ENCODE peak calls at places on chromosomes 1 and 21, in seven cellular contexts. P is H1, W is GM12878, R is GM12892, A is GM12891, V is SK-N-SH, T is HepG2. F is an unnamed sample.

GRCh38 chr1:29453502-29454240 is 217.3 kb downstream of the PTPRU start:
- DNase-seq in P (peak), W (no peak), R (peak), A (peak), V (peak), T (peak), F (peak)

GRCh38 chr1:53342735-53343470 is 15.0 kb upstream of the LRP8 start:
- DNase-seq in P (no peak), W (no peak), R (no peak), A (no peak), V (no peak), T (no peak), F (no peak)

GRCh38 chr1:39613250-39613649 is 26.2 kb downstream of the HEYL start:
- DNase-seq in P (no peak), W (no peak), R (no peak), A (no peak), V (no peak), T (no peak), F (no peak)

GRCh38 chr1:184052194-184052559 is 647 bp downstream of the TSEN15 start:
- DNase-seq in P (no peak), W (no peak), R (no peak), A (no peak), V (no peak), T (no peak), F (no peak)

GRCh38 chr1:203660931-203661484 is 34.4 kb downstream of the ATP2B4 start:
- DNase-seq in P (no peak), W (no peak), R (no peak), A (no peak), V (no peak), T (no peak), F (no peak)

GRCh38 chr1:18539171-18539570 is 58.4 kb downstream of the KLHDC7A start:
- DNase-seq in P (no peak), W (no peak), R (no peak), A (no peak), V (no peak), T (no peak), F (no peak)

GRCh38 chr1:145978477-145978859 is 14.0 kb downstream of the POLR3GL start:
- DNase-seq in P (no peak), W (no peak), R (no peak), A (no peak), V (no peak), T (no peak), F (no peak)

GRCh38 chr1:203035111-203036000 is 9.1 kb downstream of the PPFIA4 start:
- DNase-seq in P (no peak), W (no peak), R (no peak), A (peak), V (no peak), T (no peak), F (no peak)

GRCh38 chr1:31105646-31106045 is 40.1 kb upstream of the PUM1 start:
- DNase-seq in P (no peak), W (no peak), R (no peak), A (no peak), V (no peak), T (no peak), F (no peak)

GRCh38 chr1:66728021-66728420 is 24.2 kb upstream of the DYNLT5 start:
- DNase-seq in P (no peak), W (no peak), R (no peak), A (no peak), V (no peak), T (no peak), F (no peak)

DNA sequence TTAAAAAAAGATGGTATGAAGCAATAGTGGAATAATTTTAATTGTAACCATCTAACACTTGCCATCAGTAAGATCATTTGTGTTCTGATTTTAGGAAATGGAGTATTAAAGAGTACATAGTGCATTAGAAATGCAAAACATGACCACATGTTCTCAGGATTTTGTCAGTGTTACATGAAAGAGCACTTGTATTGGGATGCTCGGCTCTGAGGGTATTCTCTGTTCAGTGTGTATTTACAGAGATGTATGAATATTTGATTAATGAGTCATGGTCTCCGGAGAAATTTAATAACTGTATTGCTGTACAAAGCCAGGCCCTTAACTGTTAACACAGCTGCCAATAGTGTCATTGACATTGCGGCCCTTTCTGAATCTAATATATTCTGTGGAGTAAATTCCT is 91.7 kb downstream of the ATG4C start:
- DNase-seq in P (no peak), W (no peak), R (no peak), A (no peak), V (no peak), T (no peak), F (no peak)
- TF ChIP-seq TAF1 in P (no peak), W (no peak), R (no peak), A (no peak), V (no peak), T (no peak), F (no peak)

DNA sequence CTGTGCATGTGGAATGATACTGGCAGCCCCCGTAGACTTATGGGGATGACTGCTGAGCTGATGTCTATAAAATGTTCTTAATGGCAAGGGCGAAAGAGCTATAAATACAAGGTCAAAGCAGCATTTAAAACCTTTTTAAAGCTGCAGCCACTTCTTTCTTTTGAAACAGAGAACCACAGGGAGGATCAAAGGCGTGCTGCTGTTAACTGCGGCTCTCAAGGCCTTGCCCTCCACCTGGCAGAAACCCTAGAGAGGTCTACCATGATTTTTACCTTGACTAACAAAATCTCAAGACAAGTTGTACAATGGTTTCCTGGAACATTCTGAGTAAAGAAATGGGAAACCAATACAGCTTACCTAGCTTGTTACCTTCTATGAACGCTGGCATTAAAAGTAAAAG is 89.7 kb downstream of the SLC45A1 start:
- DNase-seq in P (no peak), W (no peak), R (no peak), A (no peak), V (no peak), T (no peak), F (no peak)
- TF ChIP-seq TAF1 in P (no peak), W (no peak), R (no peak), A (no peak), V (no peak), T (no peak), F (no peak)

DNA sequence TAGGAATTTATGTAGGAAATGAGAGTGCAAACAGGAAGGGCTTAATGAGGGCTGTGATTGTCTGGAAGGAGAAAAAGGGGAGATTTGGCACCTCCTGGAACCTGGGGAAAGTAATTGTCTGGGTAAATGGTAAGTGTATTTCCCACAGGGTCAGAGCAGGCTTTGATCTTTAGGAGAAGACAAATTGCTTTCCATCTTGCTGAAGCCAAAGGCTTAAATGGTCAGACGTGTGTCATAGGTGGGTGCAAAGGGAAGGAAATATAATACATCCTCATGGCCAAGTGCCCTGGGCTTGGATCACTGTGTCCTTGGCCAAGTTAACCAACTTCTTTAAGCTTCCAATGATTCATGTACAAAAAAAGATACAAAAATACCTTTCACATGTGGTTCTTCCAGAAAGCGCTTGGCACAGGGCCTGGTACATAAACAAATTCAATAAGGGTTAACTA is 1.3 kb upstream of the DUSP23 start:
- DNase-seq in P (no peak), W (no peak), R (no peak), A (no peak), V (no peak), T (no peak), F (no peak)
- TF ChIP-seq TAF1 in P (no peak), W (no peak), R (no peak), A (no peak), V (no peak), T (no peak), F (no peak)

GRCh38 chr1:46517010-46517600 is 27.5 kb downstream of the DMBX1 start:
- DNase-seq in P (peak), W (no peak), R (no peak), A (no peak), V (no peak), T (no peak), F (peak)
- TF ChIP-seq TAF1 in P (peak), W (no peak), R (no peak), A (no peak), V (no peak), T (no peak), F (no peak)

DNA sequence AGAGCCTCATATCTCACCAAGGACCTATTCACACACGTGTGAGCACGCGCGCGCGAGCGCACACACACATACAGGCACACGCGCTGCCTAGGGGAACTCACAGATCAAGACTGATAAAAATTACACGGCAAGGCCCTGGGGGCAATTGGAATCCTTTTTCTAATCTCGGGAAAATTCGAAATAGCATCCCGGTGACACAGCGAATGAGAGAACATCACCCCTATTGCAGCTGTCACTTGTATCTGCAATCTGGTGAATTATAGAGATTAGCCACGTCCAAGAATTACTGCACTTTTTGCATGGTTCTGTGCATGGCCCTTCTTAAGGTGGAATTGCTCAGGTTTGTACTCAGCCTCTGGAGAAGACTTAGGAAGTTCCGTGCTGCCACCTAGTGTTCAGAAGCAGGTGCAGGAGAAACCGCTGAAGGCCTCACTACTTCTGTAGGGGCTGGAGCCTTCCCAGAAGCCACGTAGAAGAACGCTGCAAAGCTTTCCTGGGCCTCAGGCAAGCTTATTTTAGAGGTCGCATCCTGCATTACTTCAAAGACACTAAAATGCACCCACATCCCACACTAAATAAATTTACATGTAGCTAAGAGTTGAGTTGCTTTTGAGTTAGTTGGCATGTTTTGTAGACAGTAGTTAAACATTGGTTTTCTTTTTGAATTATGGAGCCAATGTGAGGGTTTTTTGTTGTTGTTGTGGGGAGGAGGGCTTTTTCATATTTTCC is 229.2 kb upstream of the CAMK1G start:
- DNase-seq in P (peak), W (no peak), R (peak), A (peak), V (peak), T (peak), F (peak)
- TF ChIP-seq TAF1 in P (no peak), W (no peak), R (no peak), A (no peak), V (no peak), T (no peak), F (no peak)

GRCh38 chr1:1285102-1285571 is 4.9 kb downstream of the SCNN1D start:
- DNase-seq in P (no peak), W (no peak), R (no peak), A (no peak), V (no peak), T (no peak), F (no peak)
- TF ChIP-seq TAF1 in P (no peak), W (no peak), R (no peak), A (no peak), V (no peak), T (no peak), F (no peak)

GRCh38 chr21:38945536-38946245 is 140.0 kb downstream of the ETS2 start:
- DNase-seq in P (peak), W (no peak), R (no peak), A (no peak), V (no peak), T (no peak), F (no peak)
- TF ChIP-seq TAF1 in P (no peak), W (no peak), R (no peak), A (no peak), V (no peak), T (no peak), F (no peak)

GRCh38 chr1:175155936-175156335 is 36.6 kb downstream of the KIAA0040 start:
- DNase-seq in P (no peak), W (no peak), R (no peak), A (no peak), V (no peak), T (no peak), F (no peak)

GRCh38 chr1:175155473-175155856 is 37.1 kb downstream of the KIAA0040 start:
- DNase-seq in P (no peak), W (no peak), R (no peak), A (no peak), V (no peak), T (no peak), F (no peak)

GRCh38 chr1:175158133-175158532 is 34.4 kb downstream of the KIAA0040 start:
- DNase-seq in P (no peak), W (no peak), R (no peak), A (no peak), V (no peak), T (no peak), F (no peak)

GRCh38 chr1:175154595-175155472 is 37.7 kb downstream of the KIAA0040 start:
- DNase-seq in P (no peak), W (no peak), R (peak), A (peak), V (peak), T (peak), F (peak)

DNA sequence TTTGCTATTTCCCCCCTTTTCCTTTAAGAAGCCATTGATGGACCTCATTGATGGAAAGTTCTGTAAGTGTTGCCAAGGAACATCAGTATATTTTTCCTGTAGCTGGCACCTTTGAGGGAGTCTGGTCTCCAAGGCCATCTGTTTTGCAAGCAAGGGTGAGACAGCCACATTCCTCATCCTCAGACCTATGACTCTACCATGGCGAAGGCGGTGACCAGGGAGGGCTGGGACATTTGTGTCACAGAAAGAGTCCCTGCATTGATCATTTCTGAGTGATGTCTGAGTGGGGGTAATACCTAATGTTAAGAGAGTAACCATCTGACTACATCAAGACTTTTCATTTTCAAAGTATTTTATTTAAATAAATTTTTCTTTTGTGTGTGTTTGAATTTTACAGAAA is 35.4 kb downstream of the KIAA0040 start:
- DNase-seq in P (no peak), W (no peak), R (no peak), A (no peak), V (no peak), T (no peak), F (no peak)
- TF ChIP-seq TAF1 in P (no peak), W (no peak), R (no peak), A (no peak), V (no peak), T (no peak), F (no peak)

DNA sequence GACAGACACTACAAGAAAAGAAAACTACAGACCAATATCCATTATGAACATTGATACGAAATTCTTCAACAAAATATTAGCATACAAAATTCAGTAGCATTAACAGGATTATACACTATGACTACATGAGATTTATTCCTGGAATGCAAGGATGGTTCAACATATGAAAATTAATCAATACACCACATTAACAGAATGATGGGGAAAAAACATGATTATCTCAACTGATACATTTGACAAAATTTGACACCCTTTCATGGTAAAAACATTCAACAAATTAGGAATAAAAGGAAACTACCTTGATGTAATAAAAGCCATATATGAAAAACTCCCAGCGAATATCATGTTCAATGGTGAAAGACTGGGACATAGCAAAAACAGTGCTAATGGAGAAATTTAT is 31.5 kb downstream of the TRPM2 start:
- DNase-seq in P (no peak), W (no peak), R (no peak), A (no peak), V (no peak), T (no peak), F (no peak)
- TF ChIP-seq TAF1 in P (no peak), W (no peak), R (no peak), A (no peak), V (no peak), T (no peak), F (no peak)

DNA sequence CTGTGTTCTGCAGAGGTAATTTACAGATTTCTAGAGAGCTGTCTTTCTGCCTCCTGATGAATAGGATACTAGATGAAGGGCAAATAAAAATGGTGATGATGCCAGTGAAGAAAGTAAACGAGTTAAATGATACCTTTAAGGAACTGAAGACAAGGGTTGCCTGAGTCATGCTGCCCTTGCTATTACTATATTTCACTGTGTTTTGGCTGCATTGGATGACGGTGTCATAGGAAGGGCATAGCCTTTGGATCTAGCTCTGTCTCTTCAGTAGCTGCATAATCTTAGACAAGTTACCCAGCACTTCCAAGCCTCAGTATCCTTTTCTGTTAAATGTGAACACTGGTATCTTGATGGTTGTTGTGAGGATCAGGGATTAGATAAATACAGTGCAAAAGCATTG is 131.5 kb upstream of the FGGY start:
- DNase-seq in P (no peak), W (no peak), R (no peak), A (no peak), V (no peak), T (no peak), F (no peak)
- TF ChIP-seq TAF1 in P (no peak), W (no peak), R (no peak), A (no peak), V (no peak), T (no peak), F (no peak)

F was measured in K562.